ENCODE peak calls at places on chromosomes 5 and 9, in seven cellular contexts. K is caudate nucleus, U is bronchial epithelial cell, R is OCI-LY7, G is A172, E is HTR-8/SVneo, I is GOT3. T is an unnamed sample.

GRCh38 chr9:85600675-85601263 is 141.0 kb downstream of the AGTPBP1 start:
- DNase-seq in I (no peak), R (no peak), G (no peak), U (no peak), E (no peak), K (no peak), T (no peak)

GRCh38 chr9:111178361-111179043 is 140.2 kb upstream of the LPAR1 start:
- DNase-seq in U (no peak), R (no peak), G (peak), E (no peak), K (no peak), I (no peak), T (no peak)

GRCh38 chr5:3684771-3685354 is 89.2 kb downstream of the IRX1 start:
- DNase-seq in U (no peak), I (no peak), R (no peak), K (no peak), G (no peak), E (no peak), T (no peak)

GRCh38 chr5:179497636-179498365 is 52.6 kb upstream of the RUFY1 start:
- DNase-seq in U (no peak), I (no peak), R (no peak), G (no peak), E (no peak), K (no peak), T (no peak)

GRCh38 chr5:125349432-125349831 is 603.0 kb upstream of the ZNF608 start:
- DNase-seq in U (no peak), R (no peak), I (no peak), G (no peak), K (peak), E (no peak), T (no peak)

GRCh38 chr5:137231535-137231934 is 267.6 kb downstream of the SPOCK1 start:
- DNase-seq in G (peak), R (no peak), I (no peak), E (no peak), K (no peak), U (peak), T (no peak)

GRCh38 chr5:179314606-179315355 is 30.5 kb downstream of the ADAMTS2 start:
- DNase-seq in U (no peak), K (no peak), R (no peak), E (no peak), G (no peak), I (no peak), T (no peak)

GRCh38 chr9:4016789-4017188 is 283.1 kb downstream of the GLIS3 start:
- DNase-seq in R (no peak), U (no peak), G (no peak), E (no peak), K (no peak), I (no peak), T (no peak)

T was measured in SJSA1.